ENCODE peak calls at places on chromosomes 11 and 22, in seven cellular contexts. X is glomerular endothelial cell; J is IMR-90; Q is body of pancreas; F is cerebellum; R is naive thymus-derived CD8-positive, alpha-beta T cell; O is omental fat pad. P is an unnamed sample.

GRCh38 chr11:26953770-26954392 is 40.0 kb upstream of the FIBIN start:
- DNase-seq in Q (no peak), J (peak; percentile 72), O (no peak), F (no peak), X (no peak), R (no peak), P (no peak)

GRCh38 chr22:20508815-20509271 is 1.4 kb downstream of the MED15 start:
- DNase-seq in O (no peak), J (no peak), F (no peak), X (no peak), R (no peak), Q (no peak), P (no peak)

GRCh38 chr11:131748146-131749050 is 378.0 kb downstream of the NTM start:
- DNase-seq in R (no peak), Q (peak; percentile 58), O (no peak), J (peak; percentile 79), X (no peak), F (peak; percentile 83), P (peak; percentile 36)

GRCh38 chr11:8749202-8749601 is 66.6 kb downstream of the RPL27A start:
- DNase-seq in X (no peak), Q (no peak), F (no peak), J (no peak), O (no peak), R (no peak), P (no peak)

GRCh38 chr11:75313457-75314272 is 37.8 kb downstream of the ARRB1 start:
- DNase-seq in J (peak; percentile 81), X (no peak), O (no peak), Q (no peak), R (no peak), F (no peak), P (no peak)

GRCh38 chr22:23077627-23078461 is 7.5 kb downstream of the GNAZ start:
- DNase-seq in Q (no peak), J (no peak), X (no peak), R (no peak), F (no peak), O (no peak), P (no peak)

GRCh38 chr22:28230682-28231081 is 311.6 kb upstream of the PITPNB start:
- DNase-seq in F (no peak), X (no peak), J (peak; percentile 18), O (no peak), Q (no peak), R (no peak), P (no peak)

GRCh38 chr11:1852885-1853284 is at the start of gene LSP1:
- DNase-seq in O (no peak), X (no peak), R (peak; percentile 92), F (no peak), Q (peak; percentile 52), J (no peak), P (no peak)

GRCh38 chr22:35380537-35381423 is at the start of gene HMOX1:
- DNase-seq in J (peak; percentile 85), Q (peak; percentile 92), R (peak; percentile 68), X (no peak), O (peak; percentile 87), F (peak; percentile 63), P (peak; percentile 84)

GRCh38 chr22:47012589-47013365 is 250.3 kb downstream of the TBC1D22A start:
- DNase-seq in R (no peak), F (no peak), X (no peak), J (peak; percentile 77), Q (no peak), O (no peak), P (no peak)

GRCh38 chr22:22488736-22489135 is 19.8 kb downstream of the ZNF280B start:
- DNase-seq in J (no peak), X (no peak), R (no peak), F (no peak), Q (no peak), O (no peak), P (no peak)

GRCh38 chr11:114159320-114159719 is 99.8 kb downstream of the ZBTB16 start:
- DNase-seq in R (no peak), X (no peak), Q (no peak), J (no peak), F (no peak), O (no peak), P (no peak)

GRCh38 chr11:61785837-61786402 is 6.5 kb downstream of the TMEM258 start:
- DNase-seq in R (no peak), J (no peak), Q (no peak), X (no peak), O (no peak), F (no peak), P (no peak)

GRCh38 chr22:35888181-35888870 is 140.3 kb downstream of the RBFOX2 start:
- DNase-seq in X (no peak), J (no peak), O (no peak), F (no peak), R (no peak), Q (no peak), P (no peak)

GRCh38 chr22:39514373-39514973 is 5.9 kb upstream of the ATF4 start:
- DNase-seq in O (peak; percentile 91), J (peak; percentile 34), Q (peak; percentile 62), F (peak; percentile 65), X (no peak), R (no peak), P (no peak)

GRCh38 chr11:6357222-6357621 is 33.1 kb upstream of the SMPD1 start:
- DNase-seq in X (no peak), F (peak; percentile 73), Q (peak; percentile 59), J (peak; percentile 95), O (peak; percentile 57), R (no peak), P (peak; percentile 32)

GRCh38 chr11:62324738-62325556 is 12.3 kb upstream of the ASRGL1 start:
- DNase-seq in R (peak; percentile 74), X (no peak), F (no peak), O (no peak), Q (peak; percentile 59), J (peak; percentile 18), P (no peak)

GRCh38 chr11:57456960-57457642 is 3.2 kb upstream of the RTN4RL2 start:
- DNase-seq in X (peak; percentile 47), J (peak; percentile 77), F (peak; percentile 86), R (peak; percentile 81), O (peak; percentile 84), Q (peak; percentile 89), P (peak; percentile 73)

GRCh38 chr22:31662668-31663037 is 638 bp upstream of the PISD start:
- DNase-seq in O (no peak), F (no peak), J (no peak), X (no peak), Q (no peak), R (no peak), P (no peak)

GRCh38 chr22:17732251-17732854 is 41.9 kb downstream of the BID start:
- DNase-seq in Q (no peak), F (no peak), O (no peak), J (no peak), R (no peak), X (no peak), P (no peak)

GRCh38 chr11:34327804-34328631 is 29.8 kb downstream of the ABTB2 start:
- DNase-seq in X (no peak), Q (peak; percentile 16), O (no peak), R (no peak), F (peak; percentile 73), J (peak; percentile 40), P (peak; percentile 30)

GRCh38 chr11:126332221-126332711 is 23.2 kb upstream of the ST3GAL4 start:
- DNase-seq in O (peak; percentile 58), R (no peak), F (no peak), J (peak; percentile 90), X (no peak), Q (no peak), P (no peak)

GRCh38 chr11:122322369-122322768 is 206.4 kb upstream of the BLID start:
- DNase-seq in Q (peak; percentile 12), O (no peak), X (no peak), R (no peak), J (peak; percentile 74), F (no peak), P (no peak)

GRCh38 chr22:30887861-30888260 is 80.7 kb downstream of the MORC2 start:
- DNase-seq in Q (no peak), O (no peak), X (no peak), J (no peak), R (no peak), F (no peak), P (no peak)

GRCh38 chr11:37511425-37511933 is 913.4 kb upstream of the RAG2 start:
- DNase-seq in X (no peak), Q (no peak), J (peak; percentile 63), R (no peak), F (no peak), O (no peak), P (no peak)

GRCh38 chr22:39245130-39246039 is 603 bp upstream of the PDGFB start:
- DNase-seq in F (no peak), O (no peak), X (no peak), Q (no peak), R (no peak), J (no peak), P (no peak)

GRCh38 chr22:19991645-19992451 is 24.8 kb downstream of the ARVCF start:
- DNase-seq in F (peak; percentile 63), Q (no peak), X (no peak), O (no peak), J (no peak), R (peak; percentile 37), P (peak; percentile 34)

P was measured in anterior cingulate cortex.